ENCODE peak calls at places on chromosome 18, in eight cellular contexts. Z is PC-9; R is GM12878; K is endothelial cell of umbilical vein; H is ovary; D is suprapubic skin; E is effector memory CD4-positive, alpha-beta T cell; T is foreskin keratinocyte. M is an unnamed sample.
A peak's percentile ranks its signal among the peaks of the same experiment; 100 is the strongest.

GRCh38 chr18:36299010-36299409 is 1.5 kb downstream of the FHOD3 start:
- DNase-seq in Z (no peak), R (no peak), K (no peak), H (no peak), D (no peak), E (no peak), T (no peak), M (no peak)

GRCh38 chr18:53819671-53820070 is 404.8 kb downstream of the MBD2 start:
- DNase-seq in Z (no peak), R (no peak), K (no peak), H (no peak), D (no peak), E (no peak), T (no peak), M (no peak)

GRCh38 chr18:10116574-10116973 is 202.8 kb downstream of the VAPA start:
- DNase-seq in Z (no peak), R (no peak), K (no peak), H (no peak), D (no peak), E (no peak), T (no peak), M (peak; percentile 15)

GRCh38 chr18:26438980-26439379 is 109.4 kb downstream of the KCTD1 start:
- DNase-seq in Z (no peak), R (no peak), K (no peak), H (no peak), D (no peak), E (no peak), T (no peak), M (no peak)

GRCh38 chr18:39311111-39311712 is 1745.6 kb upstream of the CELF4 start:
- DNase-seq in Z (no peak), R (no peak), K (no peak), H (no peak), D (no peak), E (no peak), T (no peak), M (no peak)

GRCh38 chr18:74699455-74699854 is 101.8 kb downstream of the ZNF407 start:
- DNase-seq in Z (no peak), R (no peak), K (no peak), H (no peak), D (no peak), E (no peak), T (no peak), M (no peak)

GRCh38 chr18:902179-902718 is 2.4 kb upstream of the ADCYAP1 start:
- DNase-seq in Z (peak; percentile 17), R (no peak), K (peak; percentile 33), H (no peak), D (no peak), E (no peak), T (no peak), M (peak; percentile 37)

GRCh38 chr18:30675905-30676620 is 366.5 kb downstream of the DSC3 start:
- DNase-seq in Z (no peak), R (no peak), K (no peak), H (no peak), D (no peak), E (no peak), T (no peak), M (no peak)

GRCh38 chr18:11154369-11154982 is 5.1 kb upstream of the PIEZO2 start:
- DNase-seq in Z (no peak), R (peak; percentile 30), K (peak; percentile 68), H (no peak), D (no peak), E (no peak), T (peak; percentile 11), M (peak; percentile 86)

GRCh38 chr18:77619523-77619922 is 369.9 kb downstream of the GALR1 start:
- DNase-seq in Z (no peak), R (no peak), K (no peak), H (no peak), D (no peak), E (no peak), T (no peak), M (no peak)

DNA sequence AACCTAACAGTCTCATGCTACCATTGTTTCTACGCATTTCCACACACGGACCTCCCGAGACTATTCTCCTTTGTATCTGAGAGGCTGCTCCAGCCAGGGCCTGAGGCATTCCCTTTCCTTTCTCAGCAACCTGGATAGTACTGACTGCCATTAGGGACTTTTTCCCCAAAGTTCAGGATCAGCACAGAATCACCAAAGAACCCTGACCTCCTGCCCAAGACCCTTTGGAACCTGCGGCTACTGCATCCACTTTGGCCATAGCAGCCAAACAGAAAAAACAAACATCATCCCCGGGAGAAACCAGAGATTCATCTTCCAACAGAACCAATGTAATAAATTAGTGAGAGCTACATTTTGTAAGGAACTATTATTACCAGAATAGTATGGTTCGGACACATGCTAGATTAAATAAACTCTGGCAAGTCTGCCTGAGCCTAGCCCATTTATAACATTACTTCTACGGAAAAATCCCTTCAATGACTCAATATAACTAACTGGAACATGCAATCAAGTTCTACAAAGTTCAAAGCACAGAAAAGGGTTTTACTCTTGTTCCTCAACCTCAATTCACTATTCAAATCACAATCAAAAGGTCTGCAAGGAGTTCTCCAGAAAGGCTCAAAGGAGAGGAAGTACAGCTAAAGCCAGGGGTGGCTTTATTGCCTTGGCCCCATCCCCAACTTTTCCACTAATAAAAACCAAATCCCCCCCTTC is 51.8 kb downstream of the LPIN2 start:
- DNase-seq in Z (no peak), R (no peak), K (no peak), H (no peak), D (no peak), E (no peak), T (no peak), M (no peak)
- H3K4me1 ChIP-seq in Z (no peaks in the 10 kb centered on the region), R (peaks cover 70% of the 10 kb centered on the region), K (no peaks in the 10 kb centered on the region), H (peaks cover 10% of the 10 kb centered on the region), D (peaks cover 27% of the 10 kb centered on the region), E (peaks cover 74% of the 10 kb centered on the region), T (no peaks in the 10 kb centered on the region), M (peaks cover 61% of the 10 kb centered on the region)

DNA sequence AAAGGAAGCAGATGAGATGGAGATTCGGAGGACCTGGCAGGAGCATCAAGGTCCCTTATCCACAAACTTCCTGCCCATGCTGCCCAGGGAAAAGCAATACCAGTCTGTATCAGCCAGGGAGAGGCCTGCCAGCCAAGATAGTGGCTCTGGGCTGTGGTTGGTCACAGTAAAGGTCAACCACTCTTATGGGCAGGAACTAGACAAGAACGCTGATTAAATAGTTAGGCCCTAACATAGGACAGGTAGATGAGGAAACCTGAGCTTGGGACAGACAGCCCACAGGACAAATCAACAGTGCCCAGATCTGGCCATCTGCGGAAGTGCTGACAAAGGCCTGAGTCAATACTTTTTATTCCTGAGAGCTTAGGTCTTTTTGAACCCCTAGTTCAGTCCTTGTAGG is 10.7 kb downstream of the PSTPIP2 start:
- DNase-seq in Z (no peak), R (no peak), K (no peak), H (no peak), D (no peak), E (no peak), T (no peak), M (no peak)
- H3K4me1 ChIP-seq in Z (no peaks in the 10 kb centered on the region), R (peaks cover 2% of the 10 kb centered on the region), K (no peaks in the 10 kb centered on the region), H (no peaks in the 10 kb centered on the region), D (no peaks in the 10 kb centered on the region), E (no peaks in the 10 kb centered on the region), T (peaks cover 11% of the 10 kb centered on the region), M (no peaks in the 10 kb centered on the region)

DNA sequence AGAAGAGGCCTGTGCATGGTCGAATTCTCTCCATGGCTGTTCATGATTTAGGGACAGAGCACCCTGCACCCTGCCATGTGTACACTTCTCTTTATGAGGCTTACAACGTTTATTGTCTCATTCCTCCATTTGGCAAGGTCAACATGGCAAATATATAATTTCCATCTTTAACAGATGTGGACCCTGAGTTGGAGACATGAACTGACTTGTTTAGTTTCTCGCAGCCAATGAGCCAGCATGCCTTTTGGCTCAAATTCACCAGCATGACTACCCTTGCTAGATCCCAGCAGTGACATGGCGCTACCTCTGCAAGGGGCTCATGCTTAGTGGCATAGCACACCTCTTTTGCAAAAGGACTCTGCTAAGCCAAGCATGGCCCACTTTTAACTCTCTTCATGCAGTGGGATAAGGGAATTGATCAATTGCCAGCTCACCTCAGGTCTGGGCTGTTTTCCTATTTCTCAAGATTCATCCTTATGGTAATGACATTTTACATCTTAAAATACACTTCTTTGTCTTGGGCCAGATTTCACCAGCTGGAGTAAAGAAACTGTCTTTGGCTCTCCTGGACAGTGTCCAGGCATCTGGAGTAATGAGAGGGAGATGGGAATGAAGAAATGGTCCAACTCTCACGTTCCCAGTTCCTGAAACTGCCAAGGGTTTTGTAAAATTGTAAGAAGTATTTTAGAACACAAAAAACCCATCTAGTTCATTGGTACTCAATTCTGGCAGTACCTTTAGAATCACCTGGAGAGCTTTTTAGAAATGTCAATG is 159.6 kb downstream of the SETBP1 start:
- DNase-seq in Z (no peak), R (no peak), K (no peak), H (peak; percentile 51), D (no peak), E (no peak), T (peak; percentile 41), M (no peak)
- H3K4me1 ChIP-seq in Z (peaks cover 35% of the 10 kb centered on the region), R (peaks cover 23% of the 10 kb centered on the region), K (no peaks in the 10 kb centered on the region), H (peaks cover 8% of the 10 kb centered on the region), D (peaks cover 29% of the 10 kb centered on the region), E (peaks cover 4% of the 10 kb centered on the region), T (peaks cover 20% of the 10 kb centered on the region), M (peaks cover 15% of the 10 kb centered on the region)

DNA sequence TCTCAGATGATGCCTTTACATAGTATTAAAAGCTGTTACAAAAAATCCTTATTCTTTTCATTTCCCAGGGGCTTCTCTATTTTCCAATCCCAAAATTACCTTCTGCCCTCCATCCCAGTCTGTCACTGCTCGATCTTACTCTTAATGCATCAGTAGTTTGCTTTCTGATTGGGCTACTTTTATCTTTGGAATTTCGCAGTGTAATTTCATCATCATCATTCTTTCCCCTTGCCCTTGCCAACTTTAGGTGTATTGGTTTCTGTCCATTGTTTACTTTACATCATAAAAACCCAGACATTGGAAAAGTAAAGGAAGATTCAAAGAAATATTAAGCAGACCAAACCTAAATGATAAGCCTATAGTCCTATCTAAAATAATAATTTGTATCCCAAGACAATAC is 457.2 kb downstream of the PIK3C3 start:
- DNase-seq in Z (no peak), R (no peak), K (no peak), H (no peak), D (no peak), E (no peak), T (no peak), M (no peak)
- H3K4me1 ChIP-seq in Z (no peaks in the 10 kb centered on the region), R (no peaks in the 10 kb centered on the region), K (no peaks in the 10 kb centered on the region), H (peaks cover 7% of the 10 kb centered on the region), D (peaks cover 7% of the 10 kb centered on the region), E (no peaks in the 10 kb centered on the region), T (no peaks in the 10 kb centered on the region), M (peaks cover 26% of the 10 kb centered on the region)